ENCODE peak calls at places on chromosomes 5 and 9, in eight cellular contexts. One of them, this sample, is unnamed.

GRCh38 chr5:149749481-149750365 is 19.6 kb downstream of the PPARGC1B start:
- DNase-seq in cardiac fibroblast: peak
- DNase-seq in B cell: no peak
- DNase-seq in stomach: no peak
- DNase-seq in gastrocnemius medialis: no peak
- DNase-seq in NB4: peak
- DNase-seq in H9: no peak
- DNase-seq in body of pancreas: no peak
- DNase-seq in this sample: no peak

GRCh38 chr9:29203216-29203930 is 1630.1 kb upstream of the C9orf72 start:
- DNase-seq in cardiac fibroblast: no peak
- DNase-seq in B cell: no peak
- DNase-seq in stomach: no peak
- DNase-seq in gastrocnemius medialis: no peak
- DNase-seq in NB4: no peak
- DNase-seq in H9: no peak
- DNase-seq in body of pancreas: no peak
- DNase-seq in this sample: no peak

GRCh38 chr9:130713286-130713975 is 19.9 kb downstream of the EXOSC2 start:
- DNase-seq in cardiac fibroblast: peak
- DNase-seq in B cell: no peak
- DNase-seq in stomach: no peak
- DNase-seq in gastrocnemius medialis: peak
- DNase-seq in NB4: peak
- DNase-seq in H9: peak
- DNase-seq in body of pancreas: no peak
- DNase-seq in this sample: no peak

GRCh38 chr5:31585519-31586270 is 53.2 kb upstream of the PDZD2 start:
- DNase-seq in cardiac fibroblast: no peak
- DNase-seq in B cell: no peak
- DNase-seq in stomach: no peak
- DNase-seq in gastrocnemius medialis: no peak
- DNase-seq in NB4: no peak
- DNase-seq in H9: no peak
- DNase-seq in body of pancreas: no peak
- DNase-seq in this sample: no peak

GRCh38 chr5:137137013-137137632 is 362.0 kb downstream of the SPOCK1 start:
- DNase-seq in cardiac fibroblast: peak
- DNase-seq in B cell: no peak
- DNase-seq in stomach: no peak
- DNase-seq in gastrocnemius medialis: no peak
- DNase-seq in NB4: no peak
- DNase-seq in H9: peak
- DNase-seq in body of pancreas: no peak
- DNase-seq in this sample: no peak

GRCh38 chr9:133396952-133397351 is 20.8 kb downstream of the STKLD1 start:
- DNase-seq in cardiac fibroblast: peak
- DNase-seq in B cell: no peak
- DNase-seq in stomach: no peak
- DNase-seq in gastrocnemius medialis: no peak
- DNase-seq in NB4: peak
- DNase-seq in H9: peak
- DNase-seq in body of pancreas: no peak
- DNase-seq in this sample: no peak

GRCh38 chr5:27818888-27819287 is 780.5 kb upstream of the CDH9 start:
- DNase-seq in cardiac fibroblast: no peak
- DNase-seq in B cell: no peak
- DNase-seq in stomach: no peak
- DNase-seq in gastrocnemius medialis: no peak
- DNase-seq in NB4: no peak
- DNase-seq in H9: no peak
- DNase-seq in body of pancreas: no peak
- DNase-seq in this sample: no peak

GRCh38 chr5:31378838-31379237 is 153.1 kb downstream of the DROSHA start:
- DNase-seq in cardiac fibroblast: peak
- DNase-seq in B cell: no peak
- DNase-seq in stomach: no peak
- DNase-seq in gastrocnemius medialis: no peak
- DNase-seq in NB4: peak
- DNase-seq in H9: no peak
- DNase-seq in body of pancreas: no peak
- DNase-seq in this sample: no peak

GRCh38 chr5:73301208-73302088 is 128.5 kb downstream of the TMEM174 start:
- DNase-seq in cardiac fibroblast: no peak
- DNase-seq in B cell: no peak
- DNase-seq in stomach: no peak
- DNase-seq in gastrocnemius medialis: no peak
- DNase-seq in NB4: no peak
- DNase-seq in H9: no peak
- DNase-seq in body of pancreas: no peak
- DNase-seq in this sample: no peak

GRCh38 chr5:73302797-73303138 is 129.8 kb downstream of the TMEM174 start:
- DNase-seq in cardiac fibroblast: no peak
- DNase-seq in B cell: no peak
- DNase-seq in stomach: no peak
- DNase-seq in gastrocnemius medialis: no peak
- DNase-seq in NB4: no peak
- DNase-seq in H9: no peak
- DNase-seq in body of pancreas: no peak
- DNase-seq in this sample: no peak

GRCh38 chr5:73304381-73304780 is 131.4 kb downstream of the TMEM174 start:
- DNase-seq in cardiac fibroblast: no peak
- DNase-seq in B cell: no peak
- DNase-seq in stomach: no peak
- DNase-seq in gastrocnemius medialis: no peak
- DNase-seq in NB4: no peak
- DNase-seq in H9: no peak
- DNase-seq in body of pancreas: no peak
- DNase-seq in this sample: no peak

GRCh38 chr5:73305386-73305785 is 132.4 kb downstream of the TMEM174 start:
- DNase-seq in cardiac fibroblast: no peak
- DNase-seq in B cell: no peak
- DNase-seq in stomach: no peak
- DNase-seq in gastrocnemius medialis: no peak
- DNase-seq in NB4: no peak
- DNase-seq in H9: no peak
- DNase-seq in body of pancreas: no peak
- DNase-seq in this sample: no peak

DNA sequence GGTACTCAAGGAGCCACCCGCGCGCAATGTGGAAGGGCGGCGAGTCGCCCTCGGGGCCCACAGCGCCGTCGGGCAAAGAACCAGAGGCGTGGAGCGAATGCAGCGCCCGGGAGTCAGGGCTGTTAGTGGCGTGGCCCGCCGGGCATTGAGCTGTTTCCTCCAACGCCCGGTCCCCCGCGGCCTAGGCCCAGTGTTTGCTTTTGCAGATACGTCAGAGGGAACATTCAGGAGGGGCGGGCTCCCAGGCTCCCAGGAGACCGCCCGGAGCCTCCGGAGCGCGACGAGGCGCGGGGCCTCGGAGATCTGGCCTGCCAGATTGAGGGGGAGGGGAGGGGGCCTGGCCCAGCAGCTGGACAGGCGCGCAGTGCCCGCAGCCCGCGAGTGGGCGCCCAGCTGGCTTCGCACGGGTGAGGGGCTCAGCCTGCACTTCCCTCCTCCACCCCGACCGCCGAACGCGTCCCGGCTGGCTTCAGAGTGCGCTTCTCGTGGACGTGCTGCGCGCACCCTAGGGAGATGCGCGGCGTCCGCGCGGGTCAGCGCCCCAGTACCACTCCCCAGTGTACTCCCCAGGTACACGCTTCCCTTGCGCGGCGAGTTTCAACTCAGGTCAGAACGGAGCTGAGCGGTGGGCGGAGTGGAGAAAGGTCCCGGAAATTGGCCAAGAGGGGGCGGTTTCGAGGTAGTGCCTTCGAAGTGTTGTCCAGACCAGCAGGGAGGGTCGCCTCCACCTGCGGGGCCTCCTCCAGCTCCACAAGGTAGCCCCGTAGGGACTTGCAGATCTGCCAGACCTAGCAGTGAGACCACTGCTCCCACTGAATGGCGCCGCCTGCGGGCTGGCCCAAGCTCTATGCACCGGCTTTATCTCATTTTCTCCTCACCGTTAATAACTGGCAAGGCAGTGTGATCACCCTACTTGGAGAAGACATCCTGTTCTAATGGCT is 130.4 kb downstream of the TMEM174 start:
- DNase-seq in cardiac fibroblast: no peak
- DNase-seq in B cell: no peak
- DNase-seq in stomach: no peak
- DNase-seq in gastrocnemius medialis: no peak
- DNase-seq in NB4: no peak
- DNase-seq in H9: peak
- DNase-seq in body of pancreas: peak
- DNase-seq in this sample: no peak
- TF ChIP-seq CTCF in cardiac fibroblast: no peak
- TF ChIP-seq CTCF in B cell: no peak
- TF ChIP-seq CTCF in stomach: no peak
- TF ChIP-seq CTCF in gastrocnemius medialis: no peak
- TF ChIP-seq CTCF in NB4: no peak
- TF ChIP-seq CTCF in H9: peak
- TF ChIP-seq CTCF in body of pancreas: peak
- TF ChIP-seq CTCF in this sample: peak

GRCh38 chr9:108419379-108419778 is 436.4 kb downstream of the ACTL7B start:
- DNase-seq in cardiac fibroblast: no peak
- DNase-seq in B cell: no peak
- DNase-seq in stomach: no peak
- DNase-seq in gastrocnemius medialis: no peak
- DNase-seq in NB4: no peak
- DNase-seq in H9: no peak
- DNase-seq in body of pancreas: no peak
- DNase-seq in this sample: no peak

GRCh38 chr9:108417726-108418125 is 438.1 kb downstream of the ACTL7B start:
- DNase-seq in cardiac fibroblast: no peak
- DNase-seq in B cell: no peak
- DNase-seq in stomach: no peak
- DNase-seq in gastrocnemius medialis: no peak
- DNase-seq in NB4: no peak
- DNase-seq in H9: no peak
- DNase-seq in body of pancreas: no peak
- DNase-seq in this sample: no peak

GRCh38 chr9:108411632-108412031 is 444.2 kb downstream of the ACTL7B start:
- DNase-seq in cardiac fibroblast: no peak
- DNase-seq in B cell: no peak
- DNase-seq in stomach: no peak
- DNase-seq in gastrocnemius medialis: no peak
- DNase-seq in NB4: peak
- DNase-seq in H9: no peak
- DNase-seq in body of pancreas: no peak
- DNase-seq in this sample: no peak

GRCh38 chr9:108412755-108413154 is 443.0 kb downstream of the ACTL7B start:
- DNase-seq in cardiac fibroblast: no peak
- DNase-seq in B cell: no peak
- DNase-seq in stomach: no peak
- DNase-seq in gastrocnemius medialis: no peak
- DNase-seq in NB4: peak
- DNase-seq in H9: peak
- DNase-seq in body of pancreas: no peak
- DNase-seq in this sample: no peak

DNA sequence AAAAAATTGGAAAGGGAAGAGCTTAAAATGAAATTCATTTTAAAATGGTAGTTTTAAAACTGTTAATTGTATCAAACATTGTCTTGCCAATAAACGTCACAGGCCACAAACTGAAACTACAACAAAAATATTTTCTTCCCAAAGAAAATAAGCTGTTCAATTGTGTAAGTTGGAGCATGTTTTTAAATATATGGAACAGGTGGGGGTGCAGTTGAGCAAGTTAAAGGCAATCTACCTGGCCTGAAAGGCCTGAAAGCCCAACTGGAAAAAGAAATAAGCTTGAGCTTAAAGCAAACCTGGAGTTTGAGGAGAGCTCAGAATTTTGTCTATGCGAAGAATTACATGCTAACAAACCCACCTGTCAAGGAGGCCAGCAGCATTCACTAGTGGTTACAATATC is 439.5 kb downstream of the ACTL7B start:
- DNase-seq in cardiac fibroblast: no peak
- DNase-seq in B cell: no peak
- DNase-seq in stomach: no peak
- DNase-seq in gastrocnemius medialis: no peak
- DNase-seq in NB4: peak
- DNase-seq in H9: no peak
- DNase-seq in body of pancreas: no peak
- DNase-seq in this sample: no peak
- TF ChIP-seq CTCF in cardiac fibroblast: peak
- TF ChIP-seq CTCF in B cell: no peak
- TF ChIP-seq CTCF in stomach: no peak
- TF ChIP-seq CTCF in gastrocnemius medialis: no peak
- TF ChIP-seq CTCF in NB4: no peak
- TF ChIP-seq CTCF in H9: peak
- TF ChIP-seq CTCF in body of pancreas: no peak
- TF ChIP-seq CTCF in this sample: no peak

GRCh38 chr9:137464291-137464999 is 5.3 kb upstream of the NSMF start:
- DNase-seq in cardiac fibroblast: no peak
- DNase-seq in B cell: no peak
- DNase-seq in stomach: no peak
- DNase-seq in gastrocnemius medialis: peak
- DNase-seq in NB4: no peak
- DNase-seq in H9: no peak
- DNase-seq in body of pancreas: no peak
- DNase-seq in this sample: peak

GRCh38 chr9:137466041-137466799 is 7.1 kb upstream of the NSMF start:
- DNase-seq in cardiac fibroblast: no peak
- DNase-seq in B cell: no peak
- DNase-seq in stomach: no peak
- DNase-seq in gastrocnemius medialis: no peak
- DNase-seq in NB4: no peak
- DNase-seq in H9: no peak
- DNase-seq in body of pancreas: no peak
- DNase-seq in this sample: no peak

GRCh38 chr9:137463931-137464290 is 4.8 kb upstream of the NSMF start:
- DNase-seq in cardiac fibroblast: no peak
- DNase-seq in B cell: no peak
- DNase-seq in stomach: no peak
- DNase-seq in gastrocnemius medialis: no peak
- DNase-seq in NB4: no peak
- DNase-seq in H9: no peak
- DNase-seq in body of pancreas: no peak
- DNase-seq in this sample: peak

GRCh38 chr9:137463194-137463930 is 4.2 kb upstream of the NSMF start:
- DNase-seq in cardiac fibroblast: no peak
- DNase-seq in B cell: no peak
- DNase-seq in stomach: no peak
- DNase-seq in gastrocnemius medialis: peak
- DNase-seq in NB4: no peak
- DNase-seq in H9: no peak
- DNase-seq in body of pancreas: no peak
- DNase-seq in this sample: no peak

GRCh38 chr9:137465000-137465769 is 6.1 kb upstream of the NSMF start:
- DNase-seq in cardiac fibroblast: no peak
- DNase-seq in B cell: no peak
- DNase-seq in stomach: no peak
- DNase-seq in gastrocnemius medialis: peak
- DNase-seq in NB4: no peak
- DNase-seq in H9: no peak
- DNase-seq in body of pancreas: no peak
- DNase-seq in this sample: peak
- TF ChIP-seq CTCF in cardiac fibroblast: no peak
- TF ChIP-seq CTCF in B cell: no peak
- TF ChIP-seq CTCF in stomach: no peak
- TF ChIP-seq CTCF in gastrocnemius medialis: no peak
- TF ChIP-seq CTCF in NB4: no peak
- TF ChIP-seq CTCF in H9: no peak
- TF ChIP-seq CTCF in body of pancreas: no peak
- TF ChIP-seq CTCF in this sample: no peak

DNA sequence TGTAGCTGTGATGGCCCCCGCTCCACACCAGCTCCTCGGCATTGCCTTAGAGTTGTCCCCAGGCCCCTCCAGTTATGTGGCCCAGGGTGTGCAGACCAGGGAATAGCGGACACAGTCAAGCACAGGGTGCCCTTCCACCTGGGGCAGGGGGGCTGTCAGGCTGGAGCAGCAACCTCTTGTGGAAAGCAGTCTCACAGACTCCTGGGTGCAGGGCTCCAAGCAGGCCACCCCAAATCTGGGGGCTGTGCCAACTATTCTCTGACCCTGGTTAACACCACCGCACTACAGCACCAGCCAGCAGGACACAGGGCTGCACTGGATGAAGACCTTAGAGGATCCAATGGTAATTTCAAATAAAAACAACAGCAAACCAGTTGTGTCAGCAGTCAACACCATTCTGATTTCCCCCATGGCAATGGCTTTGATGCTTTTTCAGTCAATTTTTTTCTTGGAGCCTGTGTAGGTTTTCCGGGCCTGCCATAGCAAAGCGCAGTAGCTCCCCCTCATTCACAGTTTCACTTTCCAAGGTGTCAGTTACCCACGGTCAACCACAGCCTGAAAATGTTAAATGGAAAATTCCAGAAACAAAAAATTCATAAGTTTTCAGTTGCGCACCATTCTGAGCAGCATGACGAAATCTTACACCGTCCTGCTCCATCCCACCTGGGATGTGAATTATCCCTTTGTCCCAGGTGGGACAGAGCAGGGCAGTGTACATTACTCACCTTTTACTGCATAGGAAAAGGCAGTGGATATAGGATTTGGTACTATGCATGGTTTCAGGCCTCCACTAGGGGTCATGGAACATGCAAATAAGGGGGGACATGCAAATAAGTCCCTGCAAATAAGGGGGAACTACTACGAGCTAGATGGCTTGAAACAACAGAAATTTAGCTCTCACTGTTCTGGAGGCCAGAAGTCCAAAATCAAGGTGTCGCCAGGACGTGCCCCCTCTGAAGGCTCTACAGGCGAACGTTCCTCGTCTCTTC is 49.0 kb downstream of the C5orf15 start:
- DNase-seq in cardiac fibroblast: no peak
- DNase-seq in B cell: no peak
- DNase-seq in stomach: no peak
- DNase-seq in gastrocnemius medialis: no peak
- DNase-seq in NB4: no peak
- DNase-seq in H9: no peak
- DNase-seq in body of pancreas: no peak
- DNase-seq in this sample: no peak
- TF ChIP-seq CTCF in cardiac fibroblast: peak
- TF ChIP-seq CTCF in B cell: no peak
- TF ChIP-seq CTCF in stomach: no peak
- TF ChIP-seq CTCF in gastrocnemius medialis: no peak
- TF ChIP-seq CTCF in NB4: no peak
- TF ChIP-seq CTCF in H9: peak
- TF ChIP-seq CTCF in body of pancreas: no peak
- TF ChIP-seq CTCF in this sample: no peak